ENCODE peak calls at places on chromosomes 2 and 18, in six cellular contexts. One of them, this sample, is unnamed.

GRCh38 chr18:51235011-51235789 is 37.7 kb upstream of the MEX3C start:
- DNase-seq in tibial nerve: no peak
- DNase-seq in spleen: no peak
- DNase-seq in right lobe of liver: no peak
- DNase-seq in adrenal gland: no peak
- DNase-seq in ovary: no peak
- DNase-seq in this sample: no peak

GRCh38 chr18:57410749-57411148 is 24.4 kb upstream of the ONECUT2 start:
- DNase-seq in ovary: no peak
- DNase-seq in right lobe of liver: no peak
- DNase-seq in adrenal gland: no peak
- DNase-seq in spleen: no peak
- DNase-seq in tibial nerve: no peak
- DNase-seq in this sample: no peak

GRCh38 chr2:240576436-240577205 is 8.3 kb downstream of the RNPEPL1 start:
- DNase-seq in right lobe of liver: no peak
- DNase-seq in ovary: no peak
- DNase-seq in tibial nerve: no peak
- DNase-seq in spleen: peak; percentile 78
- DNase-seq in adrenal gland: no peak
- DNase-seq in this sample: no peak

GRCh38 chr2:191950132-191950885 is 103.4 kb upstream of the CAVIN2 start:
- DNase-seq in ovary: no peak
- DNase-seq in right lobe of liver: no peak
- DNase-seq in adrenal gland: no peak
- DNase-seq in tibial nerve: no peak
- DNase-seq in spleen: no peak
- DNase-seq in this sample: no peak

GRCh38 chr2:219634951-219635751 is 7.7 kb downstream of the SLC4A3 start:
- DNase-seq in ovary: peak; percentile 11
- DNase-seq in tibial nerve: no peak
- DNase-seq in spleen: peak; percentile 52
- DNase-seq in right lobe of liver: no peak
- DNase-seq in adrenal gland: no peak
- DNase-seq in this sample: no peak

GRCh38 chr2:134712334-134712733 is 6.5 kb downstream of the TMEM163 start:
- DNase-seq in tibial nerve: no peak
- DNase-seq in spleen: no peak
- DNase-seq in adrenal gland: no peak
- DNase-seq in ovary: no peak
- DNase-seq in right lobe of liver: no peak
- DNase-seq in this sample: no peak

GRCh38 chr2:128525653-128526052 is 207.0 kb upstream of the HS6ST1 start:
- DNase-seq in spleen: no peak
- DNase-seq in tibial nerve: no peak
- DNase-seq in adrenal gland: no peak
- DNase-seq in ovary: no peak
- DNase-seq in right lobe of liver: no peak
- DNase-seq in this sample: no peak

GRCh38 chr18:74534981-74535649 is 815 bp downstream of the CNDP1 start:
- DNase-seq in right lobe of liver: no peak
- DNase-seq in adrenal gland: no peak
- DNase-seq in spleen: no peak
- DNase-seq in tibial nerve: no peak
- DNase-seq in ovary: no peak
- DNase-seq in this sample: no peak

GRCh38 chr2:29238497-29238896 is 123.3 kb downstream of the CLIP4 start:
- DNase-seq in ovary: no peak
- DNase-seq in tibial nerve: no peak
- DNase-seq in right lobe of liver: no peak
- DNase-seq in spleen: peak; percentile 45
- DNase-seq in adrenal gland: no peak
- DNase-seq in this sample: no peak

GRCh38 chr2:27378809-27379290 is 1.7 kb downstream of the ZNF513 start:
- DNase-seq in spleen: peak; percentile 79
- DNase-seq in right lobe of liver: no peak
- DNase-seq in adrenal gland: no peak
- DNase-seq in tibial nerve: no peak
- DNase-seq in ovary: no peak
- DNase-seq in this sample: no peak

GRCh38 chr2:27381577-27382181 is 1.1 kb upstream of the ZNF513 start:
- DNase-seq in ovary: no peak
- DNase-seq in right lobe of liver: no peak
- DNase-seq in tibial nerve: no peak
- DNase-seq in spleen: no peak
- DNase-seq in adrenal gland: no peak
- DNase-seq in this sample: no peak

GRCh38 chr2:27380626-27381556 is at the start of gene ZNF513:
- DNase-seq in ovary: peak; percentile 96
- DNase-seq in tibial nerve: peak; percentile 91
- DNase-seq in spleen: peak; percentile 99
- DNase-seq in adrenal gland: peak; percentile 96
- DNase-seq in right lobe of liver: peak; percentile 99
- DNase-seq in this sample: peak; percentile 97

GRCh38 chr2:27379383-27379839 is 1.1 kb downstream of the ZNF513 start:
- DNase-seq in tibial nerve: no peak
- DNase-seq in right lobe of liver: no peak
- DNase-seq in ovary: no peak
- DNase-seq in adrenal gland: no peak
- DNase-seq in spleen: no peak
- DNase-seq in this sample: no peak

GRCh38 chr2:27379840-27380625 is 501 bp downstream of the ZNF513 start:
- DNase-seq in ovary: peak; percentile 64
- DNase-seq in right lobe of liver: peak; percentile 87
- DNase-seq in tibial nerve: peak; percentile 67
- DNase-seq in spleen: no peak
- DNase-seq in adrenal gland: peak; percentile 76
- DNase-seq in this sample: peak; percentile 86
- TF ChIP-seq POLR2A in ovary: no peak
- TF ChIP-seq POLR2A in right lobe of liver: peak; percentile 77
- TF ChIP-seq POLR2A in tibial nerve: no peak
- TF ChIP-seq POLR2A in spleen: no peak
- TF ChIP-seq POLR2A in adrenal gland: peak; percentile 17
- TF ChIP-seq POLR2A in this sample: no peak

GRCh38 chr2:58369594-58369993 is 128.5 kb upstream of the FANCL start:
- DNase-seq in adrenal gland: no peak
- DNase-seq in right lobe of liver: no peak
- DNase-seq in spleen: no peak
- DNase-seq in ovary: no peak
- DNase-seq in tibial nerve: no peak
- DNase-seq in this sample: no peak

DNA sequence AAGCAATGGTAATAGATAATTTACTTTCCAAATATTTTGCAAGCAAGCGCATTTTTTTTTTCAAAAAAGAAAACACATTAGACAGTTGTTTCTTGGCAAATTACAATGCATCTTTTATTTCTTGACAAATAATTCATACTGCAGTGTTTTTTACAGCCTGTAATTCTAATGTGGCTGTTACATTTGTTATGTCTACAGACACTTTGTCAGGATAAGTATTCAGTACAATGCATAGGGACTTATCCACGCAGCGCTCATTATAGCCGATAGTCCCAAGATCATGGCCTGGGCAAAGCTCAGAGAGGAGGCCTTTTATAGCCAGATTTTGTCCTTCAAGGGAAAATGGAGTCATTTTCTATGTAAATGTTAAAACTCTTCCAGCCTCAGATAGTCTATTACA is 123.0 kb upstream of the FANCL start:
- DNase-seq in tibial nerve: no peak
- DNase-seq in spleen: no peak
- DNase-seq in adrenal gland: no peak
- DNase-seq in ovary: no peak
- DNase-seq in right lobe of liver: no peak
- DNase-seq in this sample: no peak
- TF ChIP-seq POLR2A in tibial nerve: no peak
- TF ChIP-seq POLR2A in spleen: no peak
- TF ChIP-seq POLR2A in adrenal gland: no peak
- TF ChIP-seq POLR2A in ovary: no peak
- TF ChIP-seq POLR2A in right lobe of liver: no peak
- TF ChIP-seq POLR2A in this sample: no peak

GRCh38 chr2:218323526-218324472 is 31.5 kb upstream of the TMBIM1 start:
- DNase-seq in adrenal gland: peak; percentile 38
- DNase-seq in tibial nerve: peak; percentile 24
- DNase-seq in ovary: peak; percentile 51
- DNase-seq in spleen: no peak
- DNase-seq in right lobe of liver: peak; percentile 84
- DNase-seq in this sample: no peak

GRCh38 chr2:218319813-218320360 is 27.6 kb upstream of the TMBIM1 start:
- DNase-seq in adrenal gland: no peak
- DNase-seq in right lobe of liver: no peak
- DNase-seq in spleen: no peak
- DNase-seq in tibial nerve: no peak
- DNase-seq in ovary: no peak
- DNase-seq in this sample: no peak

GRCh38 chr2:218325566-218326160 is 31.0 kb upstream of the CATIP start:
- DNase-seq in tibial nerve: no peak
- DNase-seq in spleen: no peak
- DNase-seq in ovary: no peak
- DNase-seq in adrenal gland: no peak
- DNase-seq in right lobe of liver: no peak
- DNase-seq in this sample: no peak

GRCh38 chr2:218320704-218321336 is 28.5 kb upstream of the TMBIM1 start:
- DNase-seq in adrenal gland: no peak
- DNase-seq in right lobe of liver: no peak
- DNase-seq in tibial nerve: no peak
- DNase-seq in ovary: no peak
- DNase-seq in spleen: no peak
- DNase-seq in this sample: no peak

DNA sequence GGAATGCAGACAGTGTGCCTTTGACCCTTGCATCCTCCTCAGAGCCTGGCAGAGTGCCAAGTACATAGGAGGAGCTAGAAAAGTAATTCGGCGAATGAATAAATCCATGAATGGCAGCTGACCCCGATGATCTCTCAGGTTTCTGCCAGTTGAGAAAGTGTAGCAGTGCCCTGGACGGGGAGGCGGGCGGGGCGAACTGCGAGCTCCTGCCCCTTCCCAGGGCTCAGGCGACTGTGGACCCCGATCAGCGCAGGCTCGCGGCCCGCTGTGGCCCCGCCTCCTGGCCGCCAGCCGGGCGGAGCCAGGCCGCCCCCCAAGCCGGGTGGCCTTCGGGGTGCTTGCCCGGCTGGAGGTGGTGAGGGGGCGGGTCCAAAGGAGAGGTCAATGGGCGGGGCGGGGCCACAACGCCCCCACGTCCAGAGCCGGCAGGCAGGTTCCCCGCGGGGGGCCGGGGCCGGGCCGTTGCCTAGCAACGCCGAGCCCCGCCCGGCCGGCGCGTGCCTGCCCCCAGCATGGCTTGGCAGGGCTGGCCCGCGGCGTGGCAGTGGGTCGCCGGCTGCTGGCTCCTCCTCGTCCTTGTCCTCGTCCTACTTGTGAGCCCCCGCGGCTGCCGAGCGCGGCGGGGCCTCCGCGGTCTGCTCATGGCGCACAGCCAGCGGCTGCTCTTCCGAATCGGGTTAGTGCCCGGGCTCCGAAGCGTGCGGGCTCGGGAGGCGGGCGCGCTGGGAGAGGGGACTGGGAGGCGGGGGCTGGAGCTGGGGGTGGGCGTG is 30.6 kb upstream of the TMBIM1 start:
- DNase-seq in adrenal gland: peak; percentile 82
- DNase-seq in right lobe of liver: peak; percentile 96
- DNase-seq in spleen: peak; percentile 91
- DNase-seq in ovary: peak; percentile 80
- DNase-seq in tibial nerve: peak; percentile 63
- DNase-seq in this sample: peak; percentile 77
- TF ChIP-seq POLR2A in adrenal gland: no peak
- TF ChIP-seq POLR2A in right lobe of liver: peak; percentile 82
- TF ChIP-seq POLR2A in spleen: no peak
- TF ChIP-seq POLR2A in ovary: peak; percentile 1
- TF ChIP-seq POLR2A in tibial nerve: no peak
- TF ChIP-seq POLR2A in this sample: no peak

DNA sequence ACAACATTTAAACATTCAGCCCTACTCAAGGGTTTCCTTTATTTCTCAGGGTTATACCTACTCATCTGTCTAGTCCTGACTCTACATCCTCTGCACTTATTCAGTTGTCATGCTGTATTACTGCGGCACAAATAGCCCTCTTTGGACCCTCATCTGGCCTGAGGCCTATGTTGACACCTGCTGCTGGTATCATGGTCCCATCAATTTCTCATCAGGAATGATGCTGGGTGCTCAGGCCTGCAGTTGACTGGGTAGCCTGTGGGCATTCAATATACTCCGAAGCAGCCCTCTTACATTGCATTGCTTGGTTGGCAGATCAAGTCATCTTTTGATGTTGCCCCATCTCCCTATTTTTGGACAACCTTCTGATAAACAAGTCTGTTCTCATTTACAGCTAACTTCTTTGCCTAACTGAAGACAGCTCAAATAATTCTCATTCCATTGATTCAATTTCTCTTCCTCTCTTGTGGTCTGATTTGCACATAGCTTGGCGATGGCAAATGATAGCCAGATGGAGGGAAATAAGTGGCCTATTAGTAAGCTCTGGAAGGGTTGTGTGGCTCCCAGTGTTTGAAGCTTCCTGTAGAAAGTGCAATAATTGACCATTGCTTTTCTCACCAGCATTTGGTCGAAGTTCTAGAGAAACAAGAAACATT is 19.1 kb upstream of the MC4R start:
- DNase-seq in adrenal gland: no peak
- DNase-seq in right lobe of liver: no peak
- DNase-seq in ovary: no peak
- DNase-seq in spleen: no peak
- DNase-seq in tibial nerve: no peak
- DNase-seq in this sample: no peak
- TF ChIP-seq POLR2A in adrenal gland: no peak
- TF ChIP-seq POLR2A in right lobe of liver: no peak
- TF ChIP-seq POLR2A in ovary: no peak
- TF ChIP-seq POLR2A in spleen: no peak
- TF ChIP-seq POLR2A in tibial nerve: no peak
- TF ChIP-seq POLR2A in this sample: no peak

This sample was measured in heart left ventricle.